ENCODE peak calls at places on chromosomes 13 and 19, in four cellular contexts. R is GM23338, U is left lung, S is fibroblast of the aortic adventitia. D is an unnamed sample.

GRCh38 chr19:39820696-39821095 is 13.3 kb downstream of the DYRK1B start:
- DNase-seq in U (no peak), S (no peak), R (no peak), D (no peak)

GRCh38 chr19:41690801-41691065 is 2.7 kb upstream of the CEACAM7 start:
- DNase-seq in S (no peak), R (no peak), U (no peak), D (no peak)

GRCh38 chr19:38263696-38264485 is 482 bp upstream of the SPINT2 start:
- DNase-seq in U (peak), R (peak), S (peak), D (peak)

GRCh38 chr13:50078512-50079277 is 63.5 kb downstream of the KCNRG start:
- DNase-seq in S (peak), U (no peak), R (no peak), D (no peak)

GRCh38 chr13:20495087-20496023 is 30.3 kb downstream of the CRYL1 start:
- DNase-seq in S (peak), U (no peak), R (peak), D (peak)

GRCh38 chr13:110163020-110163658 is 143.8 kb downstream of the COL4A1 start:
- DNase-seq in U (no peak), S (no peak), R (no peak), D (no peak)

GRCh38 chr19:23561341-23561740 is 125.7 kb downstream of the ZNF675 start:
- DNase-seq in U (no peak), S (no peak), R (no peak), D (no peak)

GRCh38 chr19:53157601-53158000 is 1.3 kb downstream of the ZNF347 start:
- DNase-seq in S (peak), R (peak), U (no peak), D (no peak)

GRCh38 chr19:19554074-19555023 is 16.3 kb downstream of the CILP2 start:
- DNase-seq in S (peak), R (peak), U (no peak), D (no peak)

GRCh38 chr19:9178901-9179300 is at the start of gene OR7D2:
- DNase-seq in U (no peak), R (no peak), S (no peak), D (no peak)

GRCh38 chr19:13097331-13098258 is 5.1 kb downstream of the LYL1 start:
- DNase-seq in U (no peak), S (no peak), R (peak), D (no peak)

GRCh38 chr13:60765700-60766411 is 368.8 kb downstream of the TDRD3 start:
- DNase-seq in R (no peak), U (peak), S (peak), D (no peak)

GRCh38 chr13:50566646-50567045 is 276.8 kb downstream of the DLEU7 start:
- DNase-seq in U (no peak), R (no peak), S (no peak), D (no peak)

GRCh38 chr19:48509467-48510194 is 2.0 kb downstream of the LMTK3 start:
- DNase-seq in R (peak), U (no peak), S (no peak), D (peak)

GRCh38 chr13:48564046-48564445 is 31.2 kb upstream of the RCBTB2 start:
- DNase-seq in R (no peak), S (peak), U (no peak), D (no peak)

GRCh38 chr13:46094478-46094877 is 10.4 kb downstream of the CPB2 start:
- DNase-seq in U (no peak), S (no peak), R (no peak), D (no peak)

GRCh38 chr19:29001922-29002247 is 211.1 kb downstream of the UQCRFS1 start:
- DNase-seq in R (no peak), S (peak), U (no peak), D (no peak)

GRCh38 chr19:1015061-1015781 is 5.7 kb downstream of the TMEM259 start:
- DNase-seq in R (no peak), S (no peak), U (no peak), D (no peak)

GRCh38 chr13:44648392-44649117 is 72.4 kb upstream of the TSC22D1 start:
- DNase-seq in U (no peak), S (no peak), R (peak), D (no peak)

GRCh38 chr13:30872685-30873443 is 33.2 kb upstream of the MEDAG start:
- DNase-seq in U (peak), R (peak), S (peak), D (no peak)

GRCh38 chr13:104740616-104741222 is 1674.5 kb upstream of the SLC10A2 start:
- DNase-seq in S (no peak), R (no peak), U (no peak), D (no peak)

GRCh38 chr19:40246292-40247073 is 20.0 kb upstream of the CCNP start:
- DNase-seq in S (no peak), U (no peak), R (no peak), D (no peak)

GRCh38 chr13:97435794-97436193 is 1.8 kb downstream of the RAP2A start:
- DNase-seq in S (peak), U (no peak), R (no peak), D (no peak)

GRCh38 chr19:36420961-36421748 is 2.7 kb upstream of the ZFP82 start:
- DNase-seq in S (peak), U (no peak), R (peak), D (no peak)

GRCh38 chr19:15159251-15159650 is 41.5 kb downstream of the NOTCH3 start:
- DNase-seq in U (no peak), S (no peak), R (peak), D (no peak)

GRCh38 chr19:15934332-15935078 is at the start of gene CYP4F11:
- DNase-seq in S (no peak), U (no peak), R (no peak), D (peak)

GRCh38 chr19:16385296-16385695 is 60.7 kb downstream of the KLF2 start:
- DNase-seq in R (no peak), U (peak), S (no peak), D (no peak)

GRCh38 chr19:13089139-13089856 is 13.4 kb downstream of the LYL1 start:
- DNase-seq in S (no peak), R (peak), U (no peak), D (no peak)

GRCh38 chr19:17336872-17337674 is at the start of gene GTPBP3:
- DNase-seq in R (peak), U (peak), S (peak), D (peak)

GRCh38 chr19:45250216-45250831 is 747 bp upstream of the MARK4 start:
- DNase-seq in R (peak), U (no peak), S (no peak), D (no peak)

DNA sequence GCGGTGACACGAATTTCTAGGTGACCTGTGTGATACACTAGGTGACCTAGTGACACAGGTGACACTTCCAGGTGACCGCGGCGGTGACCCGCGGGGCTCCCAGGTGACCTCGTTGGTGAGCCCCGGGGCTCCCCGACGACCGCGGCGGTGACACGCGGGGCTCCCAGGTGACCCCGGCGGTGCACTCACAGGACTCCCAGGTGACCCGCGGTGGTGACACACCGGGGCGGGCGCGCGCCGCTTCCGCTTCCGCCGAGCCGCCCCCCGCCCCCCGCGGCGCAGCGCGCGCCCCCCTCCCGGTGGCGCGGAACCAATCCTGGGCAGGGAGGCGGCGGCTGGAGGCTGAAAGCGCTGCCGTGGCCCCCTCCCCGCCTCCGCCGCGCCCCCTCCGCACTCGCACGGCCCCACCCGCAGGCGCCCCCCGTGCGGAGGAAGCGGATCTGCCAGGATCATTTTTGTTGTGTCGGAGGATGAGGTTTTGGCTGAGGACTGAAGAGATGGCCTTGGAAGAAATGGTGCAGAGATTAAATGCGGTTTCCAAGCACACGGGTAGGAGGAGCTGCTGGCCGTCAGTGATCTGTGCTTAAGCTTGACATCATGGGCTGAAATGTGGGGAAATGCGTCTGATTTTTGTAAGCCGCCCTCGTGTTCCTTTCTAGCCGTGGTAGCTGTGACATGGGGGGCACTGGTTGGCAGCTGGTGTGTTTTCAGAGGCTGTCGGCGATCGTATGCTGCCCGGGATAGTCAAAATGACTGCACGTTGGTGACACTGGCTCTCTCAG is at the start of gene MCF2L:
- DNase-seq in S (peak), R (peak), U (no peak), D (no peak)
- TF ChIP-seq CTCF in S (peak), R (peak), U (no peak), D (peak)

DNA sequence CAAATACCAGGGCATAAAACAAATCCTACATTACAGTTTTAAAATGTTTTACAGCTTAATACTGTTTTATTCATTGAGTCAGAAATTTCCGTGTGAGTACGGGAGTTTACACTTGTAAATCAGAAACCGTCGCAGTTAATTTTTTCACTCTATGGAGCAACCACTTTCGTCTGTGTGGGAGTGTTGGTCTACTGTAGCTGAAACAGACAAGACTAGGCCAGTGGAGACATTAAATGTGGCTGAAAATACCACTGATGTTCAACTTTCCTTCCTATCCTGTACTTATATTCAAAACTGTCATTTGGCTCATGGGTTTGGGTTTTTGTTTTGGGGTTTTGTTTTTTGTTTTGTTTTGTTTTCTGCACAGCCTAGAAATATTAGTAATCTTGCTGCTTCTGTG is 268.7 kb downstream of the DCT start:
- DNase-seq in S (no peak), R (no peak), U (no peak), D (no peak)
- H3K4me3 ChIP-seq in S (no peak), R (no peak), U (no peak), D (no peak)

DNA sequence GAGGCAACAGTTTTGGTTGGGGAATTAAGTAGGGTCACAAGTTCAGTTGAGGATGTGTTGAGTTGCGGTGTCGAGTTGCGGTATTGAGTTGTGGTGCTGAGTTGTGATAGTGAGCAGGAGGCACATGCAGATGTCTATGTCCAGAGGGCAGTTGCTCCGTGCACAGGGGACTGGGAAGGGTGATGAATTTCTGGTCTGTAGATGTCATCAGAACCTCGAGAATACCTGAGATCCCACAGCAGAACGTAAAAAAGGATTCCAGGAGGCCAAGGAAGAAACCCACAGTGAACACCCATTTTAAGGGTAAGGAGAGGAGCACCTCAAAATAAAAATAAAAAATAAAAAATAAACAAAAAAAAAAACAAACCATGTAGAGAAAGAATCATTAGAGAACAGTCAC is 354.4 kb upstream of the ARGLU1 start:
- DNase-seq in S (no peak), U (no peak), R (no peak), D (no peak)
- TF ChIP-seq CTCF in S (no peak), U (no peak), R (peak), D (no peak)

DNA sequence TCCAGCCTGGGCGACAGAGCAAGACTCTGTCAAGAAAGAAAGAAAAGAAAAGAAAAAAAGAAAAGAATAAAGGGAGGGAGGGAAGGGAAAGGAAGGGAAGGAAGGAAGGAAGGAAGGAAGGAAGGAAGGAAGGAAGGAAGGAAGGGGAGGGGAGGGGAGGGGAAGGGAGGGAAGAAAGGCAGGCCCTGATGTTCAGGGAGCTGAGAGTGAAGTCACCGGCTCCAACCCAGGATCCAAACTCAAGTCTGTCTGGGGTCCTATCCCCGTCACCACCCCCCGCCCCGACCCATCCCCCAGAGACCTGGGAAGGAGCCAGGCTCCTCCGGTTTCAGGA is 5.8 kb upstream of the RDH13 start:
- DNase-seq in S (no peak), R (no peak), U (no peak), D (no peak)
- H3K4me3 ChIP-seq in S (no peak), R (peak), U (peak), D (no peak)

GRCh38 chr13:89925107-89925506 is 1422.4 kb upstream of the MIR17HG start:
- DNase-seq in U (no peak), R (peak), S (peak), D (no peak)
- TF ChIP-seq CTCF in U (peak), R (peak), S (no peak), D (peak)

GRCh38 chr13:100673831-100674362 is 698 bp downstream of the TMTC4 start:
- DNase-seq in R (peak), U (peak), S (peak), D (peak)
- H3K4me3 ChIP-seq in R (peak), U (peak), S (peak), D (peak)

GRCh38 chr13:113915012-113915763 is 51.3 kb upstream of the GAS6 start:
- DNase-seq in U (no peak), R (no peak), S (no peak), D (no peak)
- TF ChIP-seq CTCF in U (no peak), R (no peak), S (no peak), D (no peak)

GRCh38 chr19:56838930-56839664 is 1.4 kb downstream of the PEG3 start:
- DNase-seq in U (peak), S (no peak), R (no peak), D (peak)

GRCh38 chr19:56841194-56841546 is 644 bp upstream of the PEG3 start:
- DNase-seq in R (no peak), U (no peak), S (no peak), D (no peak)

GRCh38 chr19:56838680-56838929 is 1.9 kb downstream of the PEG3 start:
- DNase-seq in R (no peak), U (no peak), S (no peak), D (no peak)

GRCh38 chr19:56840452-56841193 is at the start of the genes PEG3 and ZIM2:
- DNase-seq in U (peak), R (no peak), S (no peak), D (peak)

DNA sequence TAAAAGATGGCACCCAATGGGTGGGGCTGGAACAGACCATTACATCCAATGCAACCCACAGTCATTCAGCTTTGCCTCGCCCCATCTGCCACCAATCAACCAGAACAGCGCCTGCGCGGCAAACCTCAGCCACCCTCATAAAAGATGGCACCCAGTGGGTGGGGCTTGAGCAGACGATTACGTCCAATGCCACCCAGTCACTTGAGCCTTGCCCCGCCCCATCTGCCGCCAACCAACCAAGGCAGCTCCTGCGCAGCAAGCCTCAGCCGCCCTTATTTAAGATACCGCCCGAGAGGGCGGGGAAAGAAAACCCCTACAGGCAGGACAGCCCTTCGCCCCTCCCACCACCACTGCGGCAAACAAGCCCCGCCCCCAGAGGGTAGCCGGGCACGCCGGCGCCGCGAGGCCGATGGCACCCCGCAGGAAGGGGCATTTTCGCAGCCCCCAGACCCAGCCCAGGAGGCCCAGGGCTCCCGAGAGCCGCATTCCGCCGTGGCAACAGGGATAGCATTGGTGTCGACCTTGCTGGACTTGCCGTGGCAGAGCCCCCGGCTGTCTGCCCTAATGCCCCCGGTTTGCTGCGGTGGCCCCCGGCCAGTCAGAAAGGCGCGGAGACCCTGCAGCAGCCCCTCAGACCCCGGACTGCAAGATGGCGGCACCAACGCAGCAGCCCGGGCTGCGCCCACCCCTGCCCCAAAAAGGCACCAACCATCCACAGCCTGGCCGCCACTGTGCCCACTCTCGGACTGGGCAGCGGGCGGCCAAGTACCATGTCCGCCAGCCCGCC is 668 bp downstream of the PEG3 start:
- DNase-seq in U (peak), S (no peak), R (no peak), D (peak)
- H3K4me3 ChIP-seq in U (peak), S (no peak), R (no peak), D (peak)

D was measured in dorsolateral prefrontal cortex.